ENCODE peak calls at places on chromosomes 1 and 21, in eight cellular contexts. S is hippocampal formation; D is iPS-NIHi11; M is NCI-H1105; F is stimulated activated CD4-positive, alpha-beta T cell treated with anti-CD3 and anti-CD28 coated beads, Interleukin-4, amount 100 ng/mL, for 24 hours; R is NB4; I is progenitor cell of endocrine pancreas; A is coronary artery. L is an unnamed sample.

GRCh38 chr1:107820797-107821196 is 144.2 kb downstream of the VAV3 start:
- DNase-seq in S (no peak), D (no peak), M (no peak), F (no peak), R (no peak), I (no peak), A (no peak), L (no peak)

GRCh38 chr21:28177008-28177603 is 815.6 kb downstream of the LTN1 start:
- DNase-seq in S (no peak), D (no peak), M (no peak), F (no peak), R (no peak), I (no peak), A (no peak), L (no peak)

GRCh38 chr21:40013001-40013735 is 145.9 kb downstream of the PCP4 start:
- DNase-seq in S (no peak), D (no peak), M (no peak), F (no peak), R (no peak), I (no peak), A (no peak), L (no peak)

GRCh38 chr1:15578921-15579682 is 5.7 kb downstream of the AGMAT start:
- DNase-seq in S (no peak), D (no peak), M (no peak), F (peak), R (no peak), I (no peak), A (no peak), L (no peak)

GRCh38 chr1:30362603-30362990 is 360.8 kb downstream of the MATN1 start:
- DNase-seq in S (no peak), D (no peak), M (no peak), F (no peak), R (no peak), I (no peak), A (no peak), L (no peak)

GRCh38 chr1:170800243-170800642 is 135.1 kb upstream of the MROH9 start:
- DNase-seq in S (no peak), D (no peak), M (no peak), F (no peak), R (no peak), I (no peak), A (no peak), L (no peak)

GRCh38 chr1:54763814-54764131 is 550 bp downstream of the PARS2 start:
- DNase-seq in S (no peak), D (peak), M (no peak), F (no peak), R (no peak), I (no peak), A (no peak), L (no peak)

GRCh38 chr1:230301820-230302219 is 124.3 kb downstream of the PGBD5 start:
- DNase-seq in S (no peak), D (no peak), M (no peak), F (no peak), R (no peak), I (no peak), A (no peak), L (no peak)

GRCh38 chr1:231159963-231160761 is 1.7 kb upstream of the TRIM67 start:
- DNase-seq in S (no peak), D (no peak), M (no peak), F (no peak), R (no peak), I (no peak), A (no peak), L (no peak)

GRCh38 chr1:174191255-174191906 is 32.1 kb downstream of the RABGAP1L start:
- DNase-seq in S (no peak), D (no peak), M (no peak), F (no peak), R (no peak), I (no peak), A (no peak), L (no peak)

GRCh38 chr1:11802616-11802972 is 3.2 kb downstream of the MTHFR start:
- DNase-seq in S (peak), D (peak), M (no peak), F (no peak), R (no peak), I (no peak), A (no peak), L (no peak)

GRCh38 chr1:150106331-150106730 is 38.8 kb downstream of the VPS45 start:
- DNase-seq in S (no peak), D (no peak), M (no peak), F (peak), R (no peak), I (no peak), A (no peak), L (no peak)

GRCh38 chr1:27011058-27011764 is 1.4 kb downstream of the TENT5B start:
- DNase-seq in S (no peak), D (peak), M (no peak), F (no peak), R (no peak), I (peak), A (peak), L (peak)

GRCh38 chr1:208510192-208510952 is 266.2 kb upstream of the PLXNA2 start:
- DNase-seq in S (no peak), D (no peak), M (no peak), F (no peak), R (no peak), I (no peak), A (no peak), L (no peak)

GRCh38 chr21:45570826-45571601 is 28.8 kb upstream of the SLC19A1 start:
- DNase-seq in S (no peak), D (no peak), M (no peak), F (no peak), R (no peak), I (no peak), A (peak), L (no peak)

GRCh38 chr1:247747616-247748015 is 325 bp downstream of the OR14A2 start:
- DNase-seq in S (no peak), D (no peak), M (no peak), F (no peak), R (no peak), I (no peak), A (no peak), L (no peak)

GRCh38 chr1:204448991-204449390 is 37.4 kb upstream of the PPP1R15B start:
- DNase-seq in S (no peak), D (no peak), M (no peak), F (no peak), R (no peak), I (no peak), A (no peak), L (no peak)

GRCh38 chr21:29193907-29194306 is 63.5 kb downstream of the MAP3K7CL start:
- DNase-seq in S (no peak), D (no peak), M (no peak), F (no peak), R (no peak), I (no peak), A (no peak), L (no peak)

GRCh38 chr1:17494114-17494729 is 45.3 kb upstream of the ARHGEF10L start:
- DNase-seq in S (peak), D (peak), M (peak), F (peak), R (peak), I (peak), A (peak), L (peak)

GRCh38 chr1:248926401-248927182 is 20.6 kb downstream of the PGBD2 start:
- DNase-seq in S (no peak), D (no peak), M (no peak), F (no peak), R (peak), I (no peak), A (no peak), L (no peak)

GRCh38 chr1:16630661-16631247 is 17.4 kb upstream of the NBPF1 start:
- DNase-seq in S (no peak), D (peak), M (no peak), F (no peak), R (no peak), I (no peak), A (peak), L (no peak)

L was measured in caudate nucleus.